ENCODE peak calls at places on chromosome 7, in ten cellular contexts. D, U, X, T, E, F, K, I, Z and R are unnamed samples.
A peak's percentile ranks its signal among the peaks of the same experiment; 100 is the strongest.

GRCh38 chr7:98330926-98331529 is 49.5 kb downstream of the BRI3 start:
- ATAC-seq in I (no peak), T (no peak), E (no peak), U (no peak), F (no peak), K (no peak), X (no peak), Z (no peak), D (no peak), R (no peak)

GRCh38 chr7:155935726-155936125 is 123.5 kb upstream of the SHH start:
- ATAC-seq in D (no peak), I (no peak), X (no peak), T (no peak), U (no peak), F (no peak), E (no peak), Z (no peak), K (no peak), R (no peak)

GRCh38 chr7:38321515-38321944 is 48.1 kb upstream of the TARP start:
- ATAC-seq in X (no peak), D (peak; percentile 77), I (no peak), U (no peak), T (no peak), F (no peak), E (no peak), Z (no peak), K (no peak), R (peak; percentile 47)

GRCh38 chr7:35758421-35758820 is 42.4 kb upstream of the SEPTIN7 start:
- ATAC-seq in T (peak; percentile 48), U (peak; percentile 60), D (no peak), E (no peak), Z (peak; percentile 65), K (no peak), F (no peak), I (no peak), X (peak; percentile 85), R (no peak)

GRCh38 chr7:5661941-5662340 is 119.5 kb downstream of the RNF216 start:
- ATAC-seq in D (no peak), U (no peak), T (no peak), K (peak; percentile 43), F (no peak), Z (no peak), X (no peak), E (peak; percentile 27), I (no peak), R (peak; percentile 34)

GRCh38 chr7:91164948-91165845 is 99.0 kb upstream of the FZD1 start:
- ATAC-seq in T (peak; percentile 92), K (peak; percentile 21), U (no peak), E (peak; percentile 60), X (no peak), Z (no peak), F (peak; percentile 44), I (no peak), D (peak; percentile 86), R (peak; percentile 31)

GRCh38 chr7:142375710-142376313 is 118.0 kb upstream of the PRSS58 start:
- ATAC-seq in F (peak; percentile 29), D (no peak), I (peak; percentile 93), Z (peak; percentile 82), K (no peak), T (peak; percentile 36), X (peak; percentile 87), E (no peak), U (peak; percentile 93), R (peak; percentile 28)

GRCh38 chr7:29071203-29071804 is 75.0 kb downstream of the CPVL start:
- ATAC-seq in T (no peak), F (no peak), I (no peak), E (no peak), X (no peak), K (no peak), Z (no peak), D (no peak), U (no peak), R (no peak)

GRCh38 chr7:158020706-158021095 is 566.9 kb downstream of the PTPRN2 start:
- ATAC-seq in Z (no peak), E (no peak), I (no peak), X (no peak), K (no peak), D (no peak), F (no peak), T (no peak), U (no peak), R (no peak)

GRCh38 chr7:158017226-158018060 is 570.2 kb downstream of the PTPRN2 start:
- ATAC-seq in T (no peak), Z (no peak), D (no peak), K (no peak), E (no peak), X (peak; percentile 23), U (no peak), F (no peak), I (no peak), R (no peak)

GRCh38 chr7:158019726-158020705 is 567.6 kb downstream of the PTPRN2 start:
- ATAC-seq in Z (no peak), E (no peak), U (no peak), T (no peak), D (no peak), I (no peak), F (no peak), X (no peak), K (no peak), R (no peak)

GRCh38 chr7:158018061-158018796 is 569.4 kb downstream of the PTPRN2 start:
- ATAC-seq in F (no peak), D (no peak), T (no peak), E (no peak), Z (no peak), K (no peak), U (no peak), I (no peak), X (no peak), R (no peak)

DNA sequence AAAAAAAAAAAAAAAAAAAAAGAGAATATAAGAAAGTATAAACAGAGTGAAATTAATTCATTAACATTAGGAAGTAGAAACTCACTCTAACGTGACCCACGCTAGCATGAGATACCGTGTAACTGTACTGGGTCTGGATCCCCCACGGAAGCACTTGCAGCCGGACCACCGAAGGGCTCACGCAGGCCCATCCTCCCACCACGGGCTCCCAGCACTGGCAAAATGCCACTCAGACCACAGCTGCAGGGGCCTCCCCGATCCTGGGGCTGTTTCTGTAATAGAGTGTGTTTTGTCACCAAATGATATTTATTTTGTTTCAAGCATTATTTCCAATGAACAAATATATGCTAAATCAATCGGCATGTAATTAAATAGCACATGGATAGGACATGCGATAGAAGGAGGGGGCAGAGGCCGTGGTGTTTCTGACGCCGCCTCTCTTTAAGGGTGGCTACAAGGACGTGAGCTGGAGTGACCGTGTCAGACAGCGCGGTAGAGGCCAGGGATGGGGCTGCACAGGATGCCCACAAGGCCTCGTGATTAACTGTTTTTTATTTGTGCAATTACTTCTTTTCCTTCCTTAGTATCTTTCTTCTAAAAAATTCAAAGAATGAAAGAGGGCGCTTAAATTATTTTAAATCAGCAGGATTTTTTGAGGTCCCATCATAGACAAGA is 568.5 kb downstream of the PTPRN2 start:
- ATAC-seq in F (no peak), U (no peak), D (no peak), I (no peak), X (no peak), Z (no peak), K (no peak), T (no peak), E (no peak), R (no peak)
- H3K9me3 ChIP-seq in F (no peaks in the 10 kb centered on the region), U (no peaks in the 10 kb centered on the region), D (peaks cover 52% of the 10 kb centered on the region), I (no peaks in the 10 kb centered on the region), X (no peaks in the 10 kb centered on the region), Z (no peaks in the 10 kb centered on the region), K (no peaks in the 10 kb centered on the region), T (no peaks in the 10 kb centered on the region), E (no peaks in the 10 kb centered on the region), R (no peaks in the 10 kb centered on the region)

GRCh38 chr7:104983620-104984539 is 30.1 kb upstream of the KMT2E start:
- ATAC-seq in F (peak; percentile 89), X (peak; percentile 98), I (peak; percentile 95), D (peak; percentile 92), U (peak; percentile 98), Z (peak; percentile 97), E (peak; percentile 93), K (peak; percentile 91), T (peak; percentile 96), R (peak; percentile 94)
- TF ChIP-seq POLR2A in F (peak; percentile 92), X (peak; percentile 90), I (peak; percentile 72), D (peak; percentile 93), U (peak; percentile 98), Z (peak; percentile 63), E (peak; percentile 84), K (peak; percentile 92), T (peak; percentile 90), R (peak; percentile 72)

GRCh38 chr7:64873517-64873916 is 29.6 kb upstream of the ZNF273 start:
- ATAC-seq in D (no peak), U (no peak), T (no peak), X (no peak), Z (no peak), F (no peak), K (no peak), I (no peak), E (no peak), R (no peak)

GRCh38 chr7:64874562-64875250 is 28.4 kb upstream of the ZNF273 start:
- ATAC-seq in T (no peak), Z (no peak), I (no peak), D (no peak), U (no peak), K (no peak), X (no peak), E (no peak), F (no peak), R (no peak)

GRCh38 chr7:64874114-64874513 is 29.0 kb upstream of the ZNF273 start:
- ATAC-seq in D (no peak), F (no peak), E (no peak), U (no peak), K (no peak), Z (no peak), I (no peak), T (no peak), X (no peak), R (no peak)

GRCh38 chr7:64875658-64876406 is 27.2 kb upstream of the ZNF273 start:
- ATAC-seq in D (no peak), K (no peak), F (no peak), T (no peak), Z (no peak), I (no peak), X (no peak), E (no peak), U (no peak), R (no peak)

DNA sequence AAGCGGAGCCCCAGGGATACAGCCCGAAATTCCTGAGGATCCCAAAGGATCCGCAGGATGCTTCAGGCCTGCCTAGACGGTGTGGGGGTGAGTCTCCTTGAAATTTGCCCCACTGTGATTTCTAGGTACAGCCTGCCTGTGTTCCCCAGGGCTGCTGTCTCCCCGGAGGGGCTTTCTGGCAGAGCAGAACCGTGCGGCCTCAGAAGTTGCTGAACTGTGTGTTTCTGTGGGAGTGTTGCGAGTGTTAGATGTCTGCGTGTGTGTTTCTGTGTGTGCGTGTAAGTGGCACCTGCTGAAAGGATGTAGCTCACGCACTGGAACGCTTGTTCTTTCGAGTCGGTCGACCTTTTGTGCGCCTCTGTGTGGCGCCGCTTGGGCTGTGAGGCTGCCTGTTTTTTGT is 27.8 kb upstream of the ZNF273 start:
- ATAC-seq in D (no peak), Z (no peak), E (no peak), F (no peak), U (no peak), I (no peak), X (no peak), T (no peak), K (no peak), R (no peak)
- H3K9me3 ChIP-seq in D (peaks cover 13% of the 10 kb centered on the region), Z (peaks cover 21% of the 10 kb centered on the region), E (no peaks in the 10 kb centered on the region), F (no peaks in the 10 kb centered on the region), U (peaks cover 15% of the 10 kb centered on the region), I (no peaks in the 10 kb centered on the region), X (peaks cover 18% of the 10 kb centered on the region), T (peaks cover 2% of the 10 kb centered on the region), K (no peaks in the 10 kb centered on the region), R (no peaks in the 10 kb centered on the region)

GRCh38 chr7:141012696-141013344 is 1.9 kb downstream of the MRPS33 start:
- ATAC-seq in T (no peak), D (no peak), Z (no peak), I (no peak), K (no peak), U (no peak), F (no peak), E (no peak), X (no peak), R (no peak)

GRCh38 chr7:141013345-141013715 is 1.4 kb downstream of the MRPS33 start:
- ATAC-seq in F (no peak), D (no peak), X (no peak), U (no peak), I (no peak), Z (no peak), K (no peak), T (peak; percentile 43), E (no peak), R (no peak)

GRCh38 chr7:141016349-141016748 is 1.6 kb upstream of the MRPS33 start:
- ATAC-seq in X (no peak), Z (no peak), K (no peak), I (no peak), D (no peak), T (no peak), E (no peak), U (no peak), F (no peak), R (no peak)

GRCh38 chr7:141014091-141014490 is 661 bp downstream of the MRPS33 start:
- ATAC-seq in F (no peak), I (peak; percentile 21), T (peak; percentile 34), Z (peak; percentile 12), X (peak; percentile 21), E (peak; percentile 1), D (peak; percentile 3), K (peak; percentile 1), U (peak; percentile 15), R (no peak)

DNA sequence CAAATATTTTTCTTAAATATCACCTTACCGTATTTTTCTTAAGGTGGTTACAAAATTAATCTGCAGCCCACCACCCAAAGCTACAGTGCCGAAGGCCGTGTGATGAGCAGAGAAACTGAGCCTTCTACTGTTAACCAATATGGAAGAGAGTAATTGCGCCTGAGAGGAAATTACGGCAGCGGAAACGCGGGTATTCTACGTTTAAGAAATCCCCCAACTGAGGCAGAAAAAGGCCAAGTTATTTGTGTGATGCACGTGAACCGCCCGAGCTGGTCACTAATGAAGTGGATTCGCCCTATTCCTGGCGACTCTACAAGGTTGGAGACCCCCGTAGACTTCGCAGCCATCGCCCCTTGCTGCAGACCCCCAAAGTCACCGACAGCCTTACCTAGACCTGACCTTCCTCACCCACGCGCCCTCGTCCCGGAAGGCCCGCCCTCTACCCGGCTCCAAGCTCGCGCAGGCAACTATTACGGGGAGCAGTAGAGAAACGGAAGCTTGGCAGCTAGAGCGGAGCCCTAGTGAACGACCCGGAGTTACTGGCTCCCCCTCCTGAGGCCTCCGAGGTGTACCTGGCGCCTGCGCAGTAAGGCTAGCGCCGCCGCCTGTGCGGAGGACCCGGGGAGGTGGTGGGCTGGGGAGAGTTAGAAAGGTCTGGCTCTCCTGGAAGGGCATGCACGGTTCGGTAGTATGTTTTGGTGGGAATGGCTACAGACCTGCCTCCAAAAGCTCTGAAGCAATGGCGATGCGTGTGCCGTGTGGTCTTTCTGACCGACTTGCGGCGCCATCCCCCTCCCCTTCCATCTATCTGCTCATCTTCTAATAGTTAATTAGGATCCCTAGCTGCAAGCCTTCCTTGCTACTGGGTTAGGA is at the start of gene MRPS33:
- ATAC-seq in E (peak; percentile 100), I (peak; percentile 99), K (peak; percentile 100), Z (peak; percentile 100), D (peak; percentile 100), T (peak; percentile 97), X (peak; percentile 99), U (peak; percentile 99), F (peak; percentile 99), R (peak; percentile 100)
- TF ChIP-seq POLR2A in E (peak; percentile 64), I (peak; percentile 76), K (peak; percentile 90), Z (peak; percentile 80), D (peak; percentile 78), T (peak; percentile 99), X (peak; percentile 97), U (peak; percentile 99), F (peak; percentile 70), R (peak; percentile 74)